ENCODE peak calls at places on chromosomes 1 and 21, in nine cellular contexts. Q, F, Y, L, Z, R, T, K and P are unnamed samples.

GRCh38 chr1:208142632-208143390 is 101.4 kb downstream of the PLXNA2 start:
- DNase-seq in Q (no peak), F (no peak), Y (no peak), L (no peak), Z (no peak), R (no peak), T (no peak), K (no peak), P (no peak)

GRCh38 chr1:182392045-182393028 is 747 bp upstream of the GLUL start:
- DNase-seq in Q (peak), F (peak), Y (peak), L (no peak), Z (peak), R (peak), T (peak), K (no peak), P (peak)

GRCh38 chr1:167161762-167162161 is 58.9 kb upstream of the POU2F1 start:
- DNase-seq in Q (no peak), F (no peak), Y (no peak), L (no peak), Z (no peak), R (no peak), T (no peak), K (no peak), P (no peak)

GRCh38 chr1:56520202-56520601 is 59.2 kb downstream of the PLPP3 start:
- DNase-seq in Q (no peak), F (no peak), Y (no peak), L (no peak), Z (no peak), R (no peak), T (no peak), K (peak), P (no peak)

GRCh38 chr1:16430598-16430997 is 6.6 kb downstream of the SPATA21 start:
- DNase-seq in Q (no peak), F (no peak), Y (no peak), L (no peak), Z (no peak), R (peak), T (no peak), K (no peak), P (peak)

GRCh38 chr21:41671859-41672542 is 94.9 kb downstream of the RIPK4 start:
- DNase-seq in Q (no peak), F (no peak), Y (no peak), L (no peak), Z (no peak), R (no peak), T (peak), K (no peak), P (no peak)

GRCh38 chr1:109910123-109910962 is at the start of gene CSF1:
- DNase-seq in Q (peak), F (peak), Y (peak), L (peak), Z (peak), R (peak), T (peak), K (peak), P (peak)

GRCh38 chr1:48040122-48040521 is 42.9 kb upstream of the TRABD2B start:
- DNase-seq in Q (no peak), F (no peak), Y (no peak), L (no peak), Z (no peak), R (no peak), T (no peak), K (no peak), P (no peak)